ENCODE peak calls at places on chromosomes 7 and 10, in six cellular contexts. One of them, this sample, is unnamed.

GRCh38 chr10:124294811-124295770 is 123.6 kb downstream of the OAT start:
- DNase-seq in Calu3: no peak
- DNase-seq in GM13977: no peak
- DNase-seq in cerebellar nuclear complex: peak; percentile 91
- DNase-seq in astrocyte: no peak
- DNase-seq in T1000: no peak
- DNase-seq in this sample: no peak

GRCh38 chr7:29274156-29275017 is 79.8 kb downstream of the CHN2 start:
- DNase-seq in T1000: no peak
- DNase-seq in Calu3: no peak
- DNase-seq in GM13977: no peak
- DNase-seq in cerebellar nuclear complex: peak; percentile 58
- DNase-seq in astrocyte: peak; percentile 51
- DNase-seq in this sample: no peak

GRCh38 chr10:13475124-13475523 is 53.7 kb downstream of the BEND7 start:
- DNase-seq in cerebellar nuclear complex: no peak
- DNase-seq in astrocyte: no peak
- DNase-seq in Calu3: no peak
- DNase-seq in T1000: no peak
- DNase-seq in GM13977: no peak
- DNase-seq in this sample: no peak

GRCh38 chr7:22400933-22401553 is 44.1 kb upstream of the RAPGEF5 start:
- DNase-seq in cerebellar nuclear complex: no peak
- DNase-seq in T1000: no peak
- DNase-seq in GM13977: no peak
- DNase-seq in astrocyte: peak; percentile 22
- DNase-seq in Calu3: no peak
- DNase-seq in this sample: no peak

GRCh38 chr7:47244692-47245091 is 337.2 kb downstream of the TNS3 start:
- DNase-seq in Calu3: no peak
- DNase-seq in astrocyte: no peak
- DNase-seq in GM13977: no peak
- DNase-seq in cerebellar nuclear complex: no peak
- DNase-seq in T1000: no peak
- DNase-seq in this sample: no peak

GRCh38 chr10:11402392-11402791 is 209.1 kb downstream of the USP6NL start:
- DNase-seq in GM13977: no peak
- DNase-seq in T1000: no peak
- DNase-seq in astrocyte: no peak
- DNase-seq in Calu3: no peak
- DNase-seq in cerebellar nuclear complex: no peak
- DNase-seq in this sample: no peak

GRCh38 chr10:77195101-77195500 is 442.5 kb downstream of the KCNMA1 start:
- DNase-seq in GM13977: no peak
- DNase-seq in astrocyte: peak; percentile 95
- DNase-seq in T1000: peak; percentile 24
- DNase-seq in Calu3: no peak
- DNase-seq in cerebellar nuclear complex: no peak
- DNase-seq in this sample: peak; percentile 97

GRCh38 chr7:97090761-97091353 is 26.6 kb upstream of the SDHAF3 start:
- DNase-seq in T1000: no peak
- DNase-seq in Calu3: no peak
- DNase-seq in GM13977: no peak
- DNase-seq in astrocyte: no peak
- DNase-seq in cerebellar nuclear complex: no peak
- DNase-seq in this sample: no peak

GRCh38 chr7:33091111-33091531 is 18.1 kb downstream of the RP9 start:
- DNase-seq in T1000: no peak
- DNase-seq in Calu3: no peak
- DNase-seq in GM13977: no peak
- DNase-seq in cerebellar nuclear complex: no peak
- DNase-seq in astrocyte: peak; percentile 92
- DNase-seq in this sample: peak; percentile 58

GRCh38 chr10:114021135-114021534 is 22.5 kb upstream of the ADRB1 start:
- DNase-seq in astrocyte: no peak
- DNase-seq in Calu3: no peak
- DNase-seq in GM13977: no peak
- DNase-seq in T1000: no peak
- DNase-seq in cerebellar nuclear complex: peak; percentile 16
- DNase-seq in this sample: no peak

GRCh38 chr7:94696981-94697670 is 41.2 kb upstream of the SGCE start:
- DNase-seq in T1000: peak; percentile 30
- DNase-seq in astrocyte: peak; percentile 92
- DNase-seq in cerebellar nuclear complex: no peak
- DNase-seq in GM13977: no peak
- DNase-seq in Calu3: peak; percentile 48
- DNase-seq in this sample: peak; percentile 96

GRCh38 chr10:10830316-10831061 is 187.2 kb upstream of the CELF2 start:
- DNase-seq in GM13977: no peak
- DNase-seq in Calu3: no peak
- DNase-seq in astrocyte: peak; percentile 89
- DNase-seq in cerebellar nuclear complex: no peak
- DNase-seq in T1000: no peak
- DNase-seq in this sample: peak; percentile 53